ENCODE peak calls at places on chromosomes 13 and 19, in ten cellular contexts. One of them, this sample, is unnamed.

GRCh38 chr19:44113784-44114390 is 688 bp downstream of the ZNF225 start:
- DNase-seq in thoracic aorta: no peak
- DNase-seq in tibial nerve: no peak
- DNase-seq in adrenal gland: peak
- DNase-seq in ascending aorta: no peak
- DNase-seq in CD4-positive, alpha-beta T cell: no peak
- DNase-seq in AG04450: no peak
- DNase-seq in Peyer's patch: no peak
- DNase-seq in body of pancreas: no peak
- DNase-seq in ovary: no peak
- DNase-seq in this sample: no peak

GRCh38 chr19:5953034-5953589 is 24.8 kb downstream of the RANBP3 start:
- DNase-seq in body of pancreas: no peak
- DNase-seq in ascending aorta: no peak
- DNase-seq in AG04450: no peak
- DNase-seq in adrenal gland: no peak
- DNase-seq in tibial nerve: no peak
- DNase-seq in Peyer's patch: no peak
- DNase-seq in thoracic aorta: no peak
- DNase-seq in ovary: no peak
- DNase-seq in CD4-positive, alpha-beta T cell: no peak
- DNase-seq in this sample: no peak

GRCh38 chr13:87674143-87674772 is 3.1 kb downstream of the SLITRK5 start:
- DNase-seq in ascending aorta: no peak
- DNase-seq in Peyer's patch: no peak
- DNase-seq in ovary: no peak
- DNase-seq in body of pancreas: no peak
- DNase-seq in CD4-positive, alpha-beta T cell: no peak
- DNase-seq in adrenal gland: no peak
- DNase-seq in thoracic aorta: no peak
- DNase-seq in AG04450: no peak
- DNase-seq in tibial nerve: no peak
- DNase-seq in this sample: no peak

GRCh38 chr13:107210216-107211010 is 642.5 kb upstream of the ARGLU1 start:
- DNase-seq in tibial nerve: no peak
- DNase-seq in ascending aorta: no peak
- DNase-seq in adrenal gland: no peak
- DNase-seq in thoracic aorta: no peak
- DNase-seq in CD4-positive, alpha-beta T cell: no peak
- DNase-seq in Peyer's patch: no peak
- DNase-seq in AG04450: no peak
- DNase-seq in body of pancreas: no peak
- DNase-seq in ovary: no peak
- DNase-seq in this sample: peak

GRCh38 chr19:43555185-43555770 is 20.0 kb downstream of the XRCC1 start:
- DNase-seq in CD4-positive, alpha-beta T cell: peak
- DNase-seq in body of pancreas: peak
- DNase-seq in tibial nerve: peak
- DNase-seq in adrenal gland: peak
- DNase-seq in ascending aorta: no peak
- DNase-seq in ovary: peak
- DNase-seq in thoracic aorta: no peak
- DNase-seq in AG04450: no peak
- DNase-seq in Peyer's patch: peak
- DNase-seq in this sample: peak

GRCh38 chr13:102091231-102091630 is 310.6 kb downstream of the FGF14 start:
- DNase-seq in Peyer's patch: no peak
- DNase-seq in tibial nerve: no peak
- DNase-seq in thoracic aorta: no peak
- DNase-seq in adrenal gland: no peak
- DNase-seq in CD4-positive, alpha-beta T cell: no peak
- DNase-seq in ovary: no peak
- DNase-seq in ascending aorta: no peak
- DNase-seq in body of pancreas: no peak
- DNase-seq in AG04450: no peak
- DNase-seq in this sample: no peak

GRCh38 chr19:34452671-34453253 is 24.6 kb downstream of the UBA2 start:
- DNase-seq in AG04450: no peak
- DNase-seq in tibial nerve: no peak
- DNase-seq in thoracic aorta: no peak
- DNase-seq in Peyer's patch: no peak
- DNase-seq in ovary: no peak
- DNase-seq in ascending aorta: no peak
- DNase-seq in adrenal gland: no peak
- DNase-seq in body of pancreas: no peak
- DNase-seq in CD4-positive, alpha-beta T cell: no peak
- DNase-seq in this sample: no peak

GRCh38 chr19:45059258-45059965 is 16.9 kb downstream of the ZNF296 start:
- DNase-seq in AG04450: peak
- DNase-seq in CD4-positive, alpha-beta T cell: peak
- DNase-seq in body of pancreas: peak
- DNase-seq in ovary: peak
- DNase-seq in ascending aorta: no peak
- DNase-seq in thoracic aorta: no peak
- DNase-seq in adrenal gland: peak
- DNase-seq in tibial nerve: peak
- DNase-seq in Peyer's patch: peak
- DNase-seq in this sample: peak

GRCh38 chr13:94822356-94822755 is 110.0 kb upstream of the SOX21 start:
- DNase-seq in Peyer's patch: no peak
- DNase-seq in tibial nerve: no peak
- DNase-seq in ovary: no peak
- DNase-seq in body of pancreas: no peak
- DNase-seq in thoracic aorta: no peak
- DNase-seq in AG04450: no peak
- DNase-seq in ascending aorta: no peak
- DNase-seq in adrenal gland: no peak
- DNase-seq in CD4-positive, alpha-beta T cell: no peak
- DNase-seq in this sample: no peak

GRCh38 chr13:24664726-24665409 is 15.3 kb upstream of the ATP12A start:
- DNase-seq in ovary: no peak
- DNase-seq in ascending aorta: no peak
- DNase-seq in CD4-positive, alpha-beta T cell: no peak
- DNase-seq in adrenal gland: no peak
- DNase-seq in thoracic aorta: no peak
- DNase-seq in body of pancreas: no peak
- DNase-seq in AG04450: no peak
- DNase-seq in Peyer's patch: no peak
- DNase-seq in tibial nerve: no peak
- DNase-seq in this sample: no peak

GRCh38 chr13:73390100-73390499 is 331.3 kb downstream of the KLF5 start:
- DNase-seq in CD4-positive, alpha-beta T cell: no peak
- DNase-seq in ascending aorta: no peak
- DNase-seq in body of pancreas: no peak
- DNase-seq in tibial nerve: no peak
- DNase-seq in AG04450: no peak
- DNase-seq in Peyer's patch: no peak
- DNase-seq in ovary: no peak
- DNase-seq in adrenal gland: no peak
- DNase-seq in thoracic aorta: no peak
- DNase-seq in this sample: no peak

GRCh38 chr19:43380008-43380407 is 26.5 kb downstream of the CD177 start:
- DNase-seq in ovary: no peak
- DNase-seq in ascending aorta: no peak
- DNase-seq in tibial nerve: no peak
- DNase-seq in Peyer's patch: no peak
- DNase-seq in CD4-positive, alpha-beta T cell: no peak
- DNase-seq in adrenal gland: no peak
- DNase-seq in AG04450: no peak
- DNase-seq in thoracic aorta: no peak
- DNase-seq in body of pancreas: no peak
- DNase-seq in this sample: peak

GRCh38 chr13:30806784-30807183 is 71.4 kb downstream of the ALOX5AP start:
- DNase-seq in tibial nerve: no peak
- DNase-seq in AG04450: no peak
- DNase-seq in ovary: no peak
- DNase-seq in adrenal gland: no peak
- DNase-seq in ascending aorta: no peak
- DNase-seq in thoracic aorta: no peak
- DNase-seq in Peyer's patch: no peak
- DNase-seq in body of pancreas: no peak
- DNase-seq in CD4-positive, alpha-beta T cell: no peak
- DNase-seq in this sample: peak

GRCh38 chr13:77918391-77919261 is at the start of gene EDNRB:
- DNase-seq in ovary: no peak
- DNase-seq in thoracic aorta: no peak
- DNase-seq in tibial nerve: peak
- DNase-seq in AG04450: no peak
- DNase-seq in adrenal gland: peak
- DNase-seq in CD4-positive, alpha-beta T cell: no peak
- DNase-seq in body of pancreas: peak
- DNase-seq in ascending aorta: no peak
- DNase-seq in Peyer's patch: peak
- DNase-seq in this sample: peak

DNA sequence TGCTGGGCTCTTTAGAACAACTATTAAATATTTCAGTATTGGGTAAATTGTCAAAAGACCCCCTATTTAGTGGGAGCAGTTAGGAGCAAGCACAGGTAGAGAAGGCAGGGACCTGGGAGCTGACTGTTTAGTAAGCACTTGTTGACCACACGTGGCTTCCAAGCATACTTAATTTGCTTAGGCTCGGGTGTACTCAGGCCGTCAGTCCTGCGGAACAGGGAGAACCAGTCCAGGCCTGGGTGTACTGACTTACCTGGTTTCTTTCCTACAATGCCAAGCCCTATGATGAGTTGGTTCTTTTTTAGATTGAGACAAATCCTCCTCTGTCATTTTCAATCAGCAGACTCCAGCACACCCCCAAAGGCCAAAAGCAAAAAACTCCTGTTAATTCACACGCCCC is 90.0 kb downstream of the WDFY2 start:
- DNase-seq in Peyer's patch: no peak
- DNase-seq in adrenal gland: no peak
- DNase-seq in ascending aorta: no peak
- DNase-seq in CD4-positive, alpha-beta T cell: no peak
- DNase-seq in AG04450: no peak
- DNase-seq in tibial nerve: no peak
- DNase-seq in ovary: no peak
- DNase-seq in thoracic aorta: no peak
- DNase-seq in body of pancreas: peak
- DNase-seq in this sample: no peak
- TF ChIP-seq CTCF in Peyer's patch: no peak
- TF ChIP-seq CTCF in adrenal gland: no peak
- TF ChIP-seq CTCF in ascending aorta: no peak
- TF ChIP-seq CTCF in CD4-positive, alpha-beta T cell: no peak
- TF ChIP-seq CTCF in AG04450: no peak
- TF ChIP-seq CTCF in tibial nerve: no peak
- TF ChIP-seq CTCF in ovary: no peak
- TF ChIP-seq CTCF in thoracic aorta: no peak
- TF ChIP-seq CTCF in body of pancreas: no peak
- TF ChIP-seq CTCF in this sample: no peak

DNA sequence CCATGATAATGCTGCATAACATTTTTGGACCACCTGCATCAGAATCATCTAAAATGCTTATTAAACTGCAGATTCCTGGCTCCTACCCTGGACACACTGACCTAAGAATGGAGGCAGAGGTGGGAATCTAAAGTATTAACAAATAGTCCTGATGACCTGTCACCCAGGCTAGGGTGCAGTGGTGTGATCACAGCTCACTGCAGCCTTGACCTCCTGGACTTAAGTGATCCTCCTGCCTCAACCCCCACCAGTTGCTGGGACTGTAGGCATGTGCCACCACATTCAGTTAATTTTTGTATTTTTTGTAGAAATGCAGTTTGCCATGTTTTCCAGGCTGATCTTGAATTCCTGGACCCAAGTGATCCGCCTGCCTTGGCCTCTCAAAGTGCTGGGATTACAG is 43.3 kb downstream of the LMO7 start:
- DNase-seq in Peyer's patch: no peak
- DNase-seq in AG04450: no peak
- DNase-seq in adrenal gland: no peak
- DNase-seq in ascending aorta: no peak
- DNase-seq in body of pancreas: no peak
- DNase-seq in ovary: no peak
- DNase-seq in tibial nerve: no peak
- DNase-seq in CD4-positive, alpha-beta T cell: no peak
- DNase-seq in thoracic aorta: no peak
- DNase-seq in this sample: no peak
- H3K27ac ChIP-seq in Peyer's patch: no peak
- H3K27ac ChIP-seq in AG04450: no peak
- H3K27ac ChIP-seq in adrenal gland: no peak
- H3K27ac ChIP-seq in ascending aorta: no peak
- H3K27ac ChIP-seq in body of pancreas: no peak
- H3K27ac ChIP-seq in ovary: no peak
- H3K27ac ChIP-seq in tibial nerve: no peak
- H3K27ac ChIP-seq in CD4-positive, alpha-beta T cell: no peak
- H3K27ac ChIP-seq in thoracic aorta: no peak
- H3K27ac ChIP-seq in this sample: no peak

GRCh38 chr19:33374406-33374703 is 846 bp downstream of the CEBPG start:
- DNase-seq in adrenal gland: no peak
- DNase-seq in ascending aorta: no peak
- DNase-seq in tibial nerve: no peak
- DNase-seq in AG04450: no peak
- DNase-seq in thoracic aorta: no peak
- DNase-seq in Peyer's patch: no peak
- DNase-seq in ovary: no peak
- DNase-seq in CD4-positive, alpha-beta T cell: no peak
- DNase-seq in body of pancreas: peak
- DNase-seq in this sample: peak
- TF ChIP-seq CTCF in adrenal gland: no peak
- TF ChIP-seq CTCF in ascending aorta: no peak
- TF ChIP-seq CTCF in tibial nerve: no peak
- TF ChIP-seq CTCF in AG04450: no peak
- TF ChIP-seq CTCF in thoracic aorta: no peak
- TF ChIP-seq CTCF in Peyer's patch: no peak
- TF ChIP-seq CTCF in ovary: no peak
- TF ChIP-seq CTCF in CD4-positive, alpha-beta T cell: peak
- TF ChIP-seq CTCF in body of pancreas: no peak
- TF ChIP-seq CTCF in this sample: no peak

DNA sequence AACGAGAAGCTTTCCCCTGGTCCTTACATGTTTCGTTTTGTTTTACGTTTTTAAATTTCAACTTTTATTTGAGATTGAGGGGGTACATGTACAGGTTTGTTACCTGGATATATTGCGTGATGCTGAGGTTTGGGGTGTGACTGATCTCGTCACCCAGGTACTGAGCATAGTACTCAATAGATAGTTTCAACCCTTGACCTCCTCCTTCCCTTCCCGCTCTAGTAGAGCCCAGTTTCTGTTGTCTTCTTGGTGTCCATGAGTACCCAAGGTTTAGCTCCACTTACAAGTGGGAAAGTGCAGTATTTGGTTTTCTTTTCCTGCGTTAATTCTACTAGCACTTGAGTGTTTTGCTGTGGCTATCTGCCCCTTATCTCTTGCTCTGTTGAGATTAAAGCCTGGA is 47.1 kb downstream of the ARHGEF18 start:
- DNase-seq in CD4-positive, alpha-beta T cell: no peak
- DNase-seq in Peyer's patch: no peak
- DNase-seq in adrenal gland: no peak
- DNase-seq in AG04450: no peak
- DNase-seq in ascending aorta: no peak
- DNase-seq in body of pancreas: no peak
- DNase-seq in tibial nerve: no peak
- DNase-seq in ovary: no peak
- DNase-seq in thoracic aorta: no peak
- DNase-seq in this sample: no peak
- H3K27ac ChIP-seq in CD4-positive, alpha-beta T cell: peak
- H3K27ac ChIP-seq in Peyer's patch: peak
- H3K27ac ChIP-seq in adrenal gland: peak
- H3K27ac ChIP-seq in AG04450: no peak
- H3K27ac ChIP-seq in ascending aorta: no peak
- H3K27ac ChIP-seq in body of pancreas: peak
- H3K27ac ChIP-seq in tibial nerve: no peak
- H3K27ac ChIP-seq in ovary: no peak
- H3K27ac ChIP-seq in thoracic aorta: no peak
- H3K27ac ChIP-seq in this sample: no peak

This sample was measured in cardiac muscle cell.